ENCODE peak calls at places on chromosomes 12 and 14, in eight cellular contexts. A is mesothelial cell of epicardium, B is C1 segment of cervical spinal cord, T is fibroblast of the aortic adventitia, Q is natural killer cell, E is NCI-H1092 treated with DMSO at 0.1 percent for 48 hours, X is fibroblast of lung, S is fibroblast of the conjunctiva. R is an unnamed sample.

GRCh38 chr14:30235485-30235884 is 307.8 kb upstream of the PRKD1 start:
- DNase-seq in E (no peak), S (no peak), Q (no peak), A (no peak), B (no peak), X (no peak), T (no peak), R (no peak)

GRCh38 chr12:40618621-40619020 is 73.6 kb upstream of the CNTN1 start:
- DNase-seq in E (no peak), T (peak; percentile 2), Q (no peak), S (no peak), B (no peak), X (no peak), A (no peak), R (no peak)

GRCh38 chr12:12720052-12720451 is 2.9 kb downstream of the CDKN1B start:
- DNase-seq in E (peak; percentile 39), S (no peak), X (peak; percentile 14), Q (no peak), B (no peak), T (peak; percentile 25), A (no peak), R (no peak)

GRCh38 chr14:32509632-32510187 is 180.6 kb downstream of the AKAP6 start:
- DNase-seq in X (peak; percentile 99), E (no peak), A (no peak), S (peak; percentile 91), T (peak; percentile 96), Q (no peak), B (peak; percentile 58), R (no peak)

GRCh38 chr14:74611672-74612345 is at the start of gene LTBP2:
- DNase-seq in A (no peak), Q (no peak), B (no peak), S (no peak), X (peak; percentile 55), T (peak; percentile 53), E (no peak), R (no peak)

GRCh38 chr14:104135904-104136471 is 2.4 kb upstream of the KIF26A start:
- DNase-seq in X (no peak), T (no peak), E (no peak), Q (no peak), A (no peak), B (no peak), S (no peak), R (no peak)

GRCh38 chr14:65260786-65261185 is 151.7 kb upstream of the FUT8 start:
- DNase-seq in S (no peak), B (no peak), E (no peak), Q (no peak), T (peak; percentile 91), X (peak; percentile 73), A (no peak), R (no peak)

GRCh38 chr12:52494100-52494499 is 1.0 kb upstream of the KRT6A start:
- DNase-seq in T (no peak), X (no peak), A (no peak), Q (no peak), S (no peak), E (no peak), B (no peak), R (no peak)

GRCh38 chr14:57485635-57486034 is 8.0 kb downstream of the CCDC198 start:
- DNase-seq in X (no peak), A (no peak), T (no peak), E (no peak), S (no peak), Q (no peak), B (no peak), R (no peak)

GRCh38 chr14:51424569-51425251 is 184.7 kb downstream of the TMX1 start:
- DNase-seq in A (no peak), E (no peak), S (no peak), T (peak; percentile 82), B (no peak), Q (no peak), X (peak; percentile 52), R (no peak)

GRCh38 chr14:88191605-88192004 is 131.5 kb downstream of the KCNK10 start:
- DNase-seq in X (no peak), S (no peak), Q (no peak), A (no peak), T (no peak), E (no peak), B (no peak), R (no peak)

GRCh38 chr12:113684053-113684907 is 212.6 kb upstream of the LHX5 start:
- DNase-seq in T (no peak), B (no peak), A (no peak), Q (no peak), S (no peak), E (peak; percentile 8), X (peak; percentile 13), R (no peak)

GRCh38 chr12:51922762-51923505 is 15.6 kb downstream of the ACVRL1 start:
- DNase-seq in Q (no peak), B (no peak), E (no peak), T (peak; percentile 84), X (peak; percentile 33), A (no peak), S (peak; percentile 30), R (no peak)

GRCh38 chr12:19669793-19670192 is 230.5 kb downstream of the AEBP2 start:
- DNase-seq in B (no peak), X (no peak), S (no peak), Q (no peak), E (no peak), T (no peak), A (no peak), R (no peak)

GRCh38 chr14:103102689-103103260 is 8.2 kb downstream of the EXOC3L4 start:
- DNase-seq in T (no peak), Q (no peak), X (no peak), A (no peak), B (no peak), S (no peak), E (no peak), R (no peak)

GRCh38 chr14:86166541-86166940 is 636.6 kb downstream of the FLRT2 start:
- DNase-seq in T (no peak), B (no peak), S (no peak), X (no peak), E (peak; percentile 8), Q (no peak), A (no peak), R (no peak)

GRCh38 chr12:124995200-124995961 is 1.9 kb downstream of the BRI3BP start:
- DNase-seq in T (no peak), Q (no peak), B (no peak), X (no peak), E (no peak), S (no peak), A (no peak), R (no peak)

GRCh38 chr12:115407036-115407435 is 723.1 kb upstream of the TBX3 start:
- DNase-seq in B (no peak), S (no peak), A (no peak), E (peak; percentile 52), X (no peak), Q (no peak), T (no peak), R (no peak)

GRCh38 chr12:70365648-70366518 is at the start of gene KCNMB4:
- DNase-seq in Q (peak; percentile 45), B (peak; percentile 81), E (peak; percentile 25), T (peak; percentile 9), A (peak; percentile 62), X (peak; percentile 46), S (no peak), R (peak; percentile 55)

GRCh38 chr12:72271401-72271740 is 799 bp upstream of the TRHDE start:
- DNase-seq in S (no peak), T (no peak), A (peak; percentile 21), B (peak; percentile 72), X (peak; percentile 71), E (peak; percentile 68), Q (no peak), R (no peak)

GRCh38 chr12:3491938-3492867 is 1.2 kb downstream of the PRMT8 start:
- DNase-seq in S (peak; percentile 17), T (peak; percentile 52), B (peak; percentile 80), Q (no peak), A (peak; percentile 72), E (peak; percentile 61), X (peak; percentile 53), R (peak; percentile 10)

GRCh38 chr14:36647827-36648753 is 13.6 kb upstream of the PAX9 start:
- DNase-seq in B (no peak), X (peak; percentile 45), Q (no peak), S (peak; percentile 16), T (peak; percentile 26), A (no peak), E (peak; percentile 81), R (no peak)

GRCh38 chr12:30752255-30752654 is 2.5 kb downstream of the CAPRIN2 start:
- DNase-seq in T (no peak), E (no peak), X (no peak), S (no peak), B (no peak), A (no peak), Q (no peak), R (no peak)